ENCODE peak calls at places on chromosome 13, in six cellular contexts. Q, F, L, T, Y and D are unnamed samples.

GRCh38 chr13:114064516-114065140 is 67.8 kb downstream of the RASA3 start:
- DNase-seq in L (peak), T (no peak), Q (peak), Y (no peak), F (peak), D (peak)

GRCh38 chr13:114110091-114110829 is 22.2 kb downstream of the RASA3 start:
- DNase-seq in F (no peak), Y (peak), T (no peak), L (no peak), Q (peak), D (no peak)

GRCh38 chr13:57123660-57124059 is 17.1 kb upstream of the PRR20A start:
- DNase-seq in Q (no peak), F (no peak), L (no peak), Y (no peak), T (no peak), D (no peak)

GRCh38 chr13:89061821-89062220 is 1390.7 kb downstream of the SLITRK5 start:
- DNase-seq in T (no peak), F (no peak), Y (no peak), L (no peak), Q (no peak), D (no peak)

GRCh38 chr13:50580684-50581305 is 262.7 kb downstream of the DLEU7 start:
- DNase-seq in T (no peak), L (no peak), F (peak), Q (peak), Y (no peak), D (no peak)

GRCh38 chr13:43953370-43953769 is 73.7 kb downstream of the LACC1 start:
- DNase-seq in Y (peak), F (no peak), L (no peak), T (no peak), Q (no peak), D (peak)

GRCh38 chr13:78595819-78596700 is 7.3 kb downstream of the POU4F1 start:
- DNase-seq in F (no peak), T (no peak), L (peak), Q (no peak), Y (peak), D (no peak)

GRCh38 chr13:85879014-85879413 is 79.8 kb upstream of the SLITRK6 start:
- DNase-seq in F (no peak), L (no peak), Q (no peak), Y (no peak), T (no peak), D (no peak)

GRCh38 chr13:110185696-110186095 is 121.3 kb downstream of the COL4A1 start:
- DNase-seq in Y (no peak), Q (peak), F (peak), L (no peak), T (no peak), D (no peak)

GRCh38 chr13:33633701-33634525 is 184.0 kb upstream of the RFC3 start:
- DNase-seq in Y (peak), T (no peak), Q (peak), L (no peak), F (peak), D (peak)

GRCh38 chr13:30045916-30046704 is 195.7 kb upstream of the UBL3 start:
- DNase-seq in F (peak), T (no peak), Y (no peak), Q (peak), L (no peak), D (peak)

DNA sequence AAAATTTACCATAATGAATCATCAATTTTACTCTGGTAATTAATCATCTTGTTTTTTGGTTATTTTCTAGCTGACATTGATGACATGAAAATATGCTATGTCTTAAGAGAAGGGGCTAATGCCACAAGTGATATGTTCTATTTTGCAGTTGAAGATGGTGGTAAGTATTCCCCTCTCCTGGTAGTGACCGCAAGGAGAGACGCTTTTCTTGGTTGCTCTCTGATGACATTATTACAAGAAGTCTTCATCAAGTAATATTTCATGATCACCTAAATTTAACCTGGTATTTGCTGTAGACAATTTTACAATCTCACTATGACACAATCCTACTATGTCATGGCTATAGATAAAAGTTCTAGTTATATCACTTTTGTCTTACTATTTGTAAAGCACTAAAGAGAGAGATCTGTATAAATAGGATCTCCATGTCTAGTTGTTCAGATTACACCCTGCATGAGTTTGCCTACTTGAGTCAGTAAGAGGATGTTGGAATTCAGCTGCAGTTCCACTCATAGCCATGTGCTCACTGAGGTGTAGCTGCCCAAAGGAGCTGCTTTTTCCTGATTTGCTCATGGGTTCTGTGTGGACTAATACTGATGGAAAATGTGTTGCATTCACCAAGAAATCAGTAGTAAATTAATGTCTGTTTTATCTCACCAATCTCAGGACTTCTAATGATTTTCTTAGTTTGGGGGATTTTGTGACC is 10.9 kb downstream of the FREM2 start:
- DNase-seq in T (no peak), L (no peak), F (no peak), Q (no peak), Y (peak), D (no peak)
- H3K4me3 ChIP-seq in T (no peak), L (no peak), F (no peak), Q (no peak), Y (no peak), D (no peak)

GRCh38 chr13:36346222-36347083 is at the start of gene SPART:
- DNase-seq in Y (peak), F (peak), L (peak), Q (peak), T (peak), D (peak)

GRCh38 chr13:36343766-36344165 is 2.4 kb downstream of the SPART start:
- DNase-seq in T (no peak), Q (no peak), Y (no peak), F (no peak), L (no peak), D (no peak)

GRCh38 chr13:36344173-36344572 is 2.0 kb downstream of the SPART start:
- DNase-seq in L (no peak), Y (peak), Q (peak), T (no peak), F (peak), D (peak)

GRCh38 chr13:36344886-36345437 is 1.2 kb downstream of the SPART start:
- DNase-seq in Y (no peak), F (no peak), Q (no peak), L (no peak), T (no peak), D (no peak)

GRCh38 chr13:36345438-36346221 is 564 bp downstream of the SPART start:
- DNase-seq in T (no peak), Q (peak), Y (peak), F (peak), L (peak), D (peak)
- H2AK5ac ChIP-seq in T (peak), Q (no peak), Y (no peak), F (peak), L (no peak), D (no peak)

GRCh38 chr13:100409132-100409531 is 179.5 kb downstream of the GGACT start:
- DNase-seq in Y (peak), Q (peak), T (no peak), F (peak), L (no peak), D (no peak)
- H3K4me3 ChIP-seq in Y (no peak), Q (no peak), T (no peak), F (no peak), L (no peak), D (no peak)

GRCh38 chr13:46660408-46660807 is 107.4 kb downstream of the LRCH1 start:
- DNase-seq in T (no peak), F (no peak), L (no peak), Q (no peak), Y (no peak), D (no peak)

GRCh38 chr13:46659413-46660065 is 106.6 kb downstream of the LRCH1 start:
- DNase-seq in F (no peak), T (no peak), L (no peak), Y (no peak), Q (no peak), D (peak)

GRCh38 chr13:46662690-46663089 is 109.7 kb downstream of the LRCH1 start:
- DNase-seq in Q (no peak), T (no peak), L (no peak), F (no peak), Y (no peak), D (no peak)

GRCh38 chr13:46663216-46663615 is 110.2 kb downstream of the LRCH1 start:
- DNase-seq in F (no peak), Y (peak), T (no peak), Q (peak), L (no peak), D (no peak)

DNA sequence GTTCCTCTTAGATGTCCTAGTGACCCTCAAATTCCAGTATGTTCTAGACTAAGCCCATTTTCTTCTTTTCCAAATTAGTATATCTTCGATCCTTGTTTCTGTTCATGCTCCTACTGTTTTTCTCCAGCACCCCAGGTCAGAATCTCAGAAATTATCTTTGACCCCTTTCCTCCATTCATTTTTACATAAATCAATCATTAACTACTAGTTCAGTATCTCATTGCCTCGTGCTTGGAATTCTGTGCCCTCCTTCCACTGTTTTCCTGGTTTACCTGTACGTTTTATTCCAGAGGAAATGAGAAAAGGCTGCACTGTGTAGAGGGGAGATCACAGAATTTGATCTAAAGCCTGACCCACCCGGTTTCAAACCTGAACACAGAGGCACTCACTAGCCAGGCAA is 107.9 kb downstream of the LRCH1 start:
- DNase-seq in L (no peak), F (no peak), Q (no peak), T (no peak), Y (no peak), D (no peak)
- H2AK5ac ChIP-seq in L (no peak), F (no peak), Q (no peak), T (no peak), Y (no peak), D (no peak)

GRCh38 chr13:26968431-26969335 is 202.9 kb downstream of the USP12 start:
- DNase-seq in L (no peak), F (peak), Y (peak), Q (peak), T (no peak), D (no peak)
- H3K4me3 ChIP-seq in L (no peak), F (no peak), Y (no peak), Q (no peak), T (no peak), D (no peak)

DNA sequence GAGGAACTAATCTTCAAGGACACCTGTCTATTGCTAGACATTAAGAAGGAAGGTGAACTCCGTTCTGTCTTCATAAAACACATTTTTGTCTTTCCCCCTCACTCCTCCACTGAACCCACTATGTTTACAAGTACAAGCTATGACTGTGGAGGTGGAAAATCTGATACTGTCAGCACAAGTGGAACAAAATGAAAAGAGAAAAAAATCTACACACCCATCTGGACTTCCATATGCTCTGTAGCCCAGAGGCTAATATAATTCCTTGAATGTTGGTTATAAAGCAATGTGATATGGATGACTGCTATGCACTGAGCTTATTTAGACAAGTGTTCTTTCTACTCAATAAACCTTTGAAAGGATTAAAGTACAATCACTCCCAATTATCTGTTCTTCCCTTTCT is 713.5 kb downstream of the DIAPH3 start:
- DNase-seq in F (no peak), Q (no peak), T (no peak), Y (no peak), L (no peak), D (no peak)
- H2AK5ac ChIP-seq in F (no peak), Q (no peak), T (no peak), Y (no peak), L (no peak), D (no peak)

GRCh38 chr13:112078879-112079526 is 12.1 kb downstream of the SOX1 start:
- DNase-seq in Q (no peak), Y (no peak), F (no peak), L (no peak), T (no peak), D (no peak)

GRCh38 chr13:112079696-112080095 is 12.7 kb downstream of the SOX1 start:
- DNase-seq in Q (no peak), Y (no peak), T (no peak), L (no peak), F (no peak), D (no peak)

GRCh38 chr13:112078216-112078615 is 11.3 kb downstream of the SOX1 start:
- DNase-seq in F (no peak), Y (no peak), Q (no peak), T (no peak), L (no peak), D (no peak)

GRCh38 chr13:112074139-112074710 is 7.3 kb downstream of the SOX1 start:
- DNase-seq in T (no peak), L (no peak), Q (no peak), Y (no peak), F (no peak), D (no peak)

GRCh38 chr13:112077729-112078128 is 10.8 kb downstream of the SOX1 start:
- DNase-seq in L (no peak), F (no peak), Y (no peak), T (no peak), Q (no peak), D (no peak)
- H3K4me3 ChIP-seq in L (no peak), F (no peak), Y (no peak), T (peak), Q (no peak), D (no peak)

DNA sequence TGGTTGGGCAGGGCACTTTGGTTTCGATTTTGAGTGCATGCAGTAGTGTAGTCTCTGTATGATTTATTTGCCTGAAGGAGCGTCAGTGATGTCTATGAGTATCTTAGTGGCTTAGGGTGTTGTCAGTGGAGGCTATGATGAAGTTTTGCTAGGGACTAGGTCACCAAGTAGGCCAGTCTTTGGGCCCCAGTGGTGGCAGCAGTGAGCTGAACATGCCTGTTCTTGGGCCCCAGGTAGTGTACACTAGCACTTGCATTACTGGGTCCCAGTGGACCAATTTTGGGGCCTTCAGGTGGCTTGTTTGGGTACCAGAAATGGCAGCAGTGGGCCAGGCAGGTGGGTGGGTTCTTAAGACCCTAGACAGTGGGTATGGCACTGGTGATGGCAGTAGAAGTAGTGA is 598.7 kb upstream of the SPRY2 start:
- DNase-seq in T (no peak), Y (peak), Q (no peak), F (no peak), L (no peak), D (no peak)
- H2AK5ac ChIP-seq in T (no peak), Y (no peak), Q (no peak), F (no peak), L (no peak), D (no peak)

GRCh38 chr13:109160887-109161669 is 531.7 kb downstream of the MYO16 start:
- DNase-seq in F (no peak), Y (peak), Q (peak), T (no peak), L (no peak), D (no peak)

GRCh38 chr13:109162248-109163051 is 533.0 kb downstream of the MYO16 start:
- DNase-seq in Y (no peak), Q (no peak), T (no peak), F (no peak), L (no peak), D (peak)

GRCh38 chr13:109165417-109165904 is 536.0 kb downstream of the MYO16 start:
- DNase-seq in T (no peak), Q (no peak), F (no peak), L (no peak), Y (no peak), D (no peak)

GRCh38 chr13:109160357-109160756 is 530.9 kb downstream of the MYO16 start:
- DNase-seq in Q (no peak), F (no peak), L (no peak), T (no peak), Y (no peak), D (no peak)

DNA sequence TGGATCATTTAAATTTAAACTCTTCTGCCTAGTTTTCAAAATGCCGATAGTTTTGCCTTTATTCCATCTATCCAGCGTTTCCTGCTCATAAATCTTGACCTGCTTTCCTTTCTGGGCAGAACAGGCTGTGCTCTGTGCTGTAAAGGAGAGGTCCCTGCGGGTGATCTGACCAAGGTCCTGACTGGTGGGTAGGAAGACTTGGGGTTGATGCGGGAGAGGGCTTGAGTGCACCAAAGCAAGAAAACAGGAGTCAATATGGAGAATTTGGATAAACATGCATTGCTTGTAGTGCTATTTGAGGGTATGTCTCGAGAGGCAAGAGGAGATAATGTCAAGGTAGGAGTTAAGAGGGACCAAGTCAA is 533.6 kb downstream of the MYO16 start:
- DNase-seq in Q (no peak), Y (peak), F (no peak), L (no peak), T (no peak), D (peak)
- H3K4me3 ChIP-seq in Q (no peak), Y (no peak), F (no peak), L (no peak), T (no peak), D (no peak)

GRCh38 chr13:59449750-59450149 is 714.0 kb downstream of the DIAPH3 start:
- DNase-seq in Q (no peak), Y (no peak), F (no peak), L (no peak), T (no peak), D (no peak)
- H2AK5ac ChIP-seq in Q (no peak), Y (no peak), F (no peak), L (no peak), T (peak), D (no peak)